ENCODE peak calls at places on chromosomes 12 and 14, in seven cellular contexts. C is AG10803; O is NCI-H2029; A is SHP77; B is activated CD4-positive, alpha-beta T cell treated with anti-CD3 and anti-CD28 coated beads, Interleukin-2, amount 50 U/mL, for 1 hour; R is germinal center; U is GM12865. N is an unnamed sample.

GRCh38 chr12:92185052-92185451 is 39.4 kb upstream of the BTG1 start:
- DNase-seq in C (no peak), O (no peak), A (no peak), B (no peak), R (no peak), U (peak; percentile 86), N (no peak)

GRCh38 chr12:18427520-18427919 is 166.2 kb downstream of the PIK3C2G start:
- DNase-seq in C (no peak), O (no peak), A (no peak), B (no peak), R (no peak), U (no peak), N (no peak)

GRCh38 chr12:130602251-130602650 is 113.8 kb downstream of the RIMBP2 start:
- DNase-seq in C (no peak), O (no peak), A (no peak), B (no peak), R (no peak), U (no peak), N (no peak)

GRCh38 chr12:32062841-32063240 is 43.8 kb upstream of the BICD1 start:
- DNase-seq in C (no peak), O (no peak), A (no peak), B (no peak), R (peak; percentile 24), U (peak; percentile 51), N (no peak)

GRCh38 chr12:131363841-131364425 is 347.0 kb upstream of the SFSWAP start:
- DNase-seq in C (no peak), O (no peak), A (no peak), B (no peak), R (no peak), U (no peak), N (no peak)

GRCh38 chr12:79978692-79979091 is 43.8 kb upstream of the PPP1R12A start:
- DNase-seq in C (no peak), O (no peak), A (no peak), B (no peak), R (no peak), U (no peak), N (no peak)

GRCh38 chr14:29419736-29420135 is 507.9 kb downstream of the PRKD1 start:
- DNase-seq in C (no peak), O (no peak), A (no peak), B (no peak), R (no peak), U (no peak), N (no peak)

GRCh38 chr12:66063976-66064375 is 66.6 kb downstream of the LLPH start:
- DNase-seq in C (peak; percentile 62), O (no peak), A (no peak), B (no peak), R (no peak), U (no peak), N (no peak)

GRCh38 chr12:5889381-5890047 is 55.5 kb downstream of the ANO2 start:
- DNase-seq in C (no peak), O (no peak), A (no peak), B (no peak), R (no peak), U (peak; percentile 32), N (no peak)

GRCh38 chr14:88879016-88879415 is 54.6 kb downstream of the TTC8 start:
- DNase-seq in C (peak; percentile 66), O (no peak), A (no peak), B (no peak), R (no peak), U (no peak), N (no peak)

GRCh38 chr14:87231336-87232026 is 761.5 kb downstream of the GALC start:
- DNase-seq in C (no peak), O (no peak), A (no peak), B (no peak), R (no peak), U (no peak), N (no peak)

GRCh38 chr12:16950041-16950677 is 344.2 kb upstream of the LMO3 start:
- DNase-seq in C (no peak), O (no peak), A (no peak), B (no peak), R (no peak), U (no peak), N (no peak)